ENCODE peak calls at places on chromosomes 6 and 20, in seven cellular contexts. Y is uterus; M is DMS153; O is effector CD4-positive, alpha-beta T cell; T is posterior vena cava; D is endodermal cell; J is cardiac fibroblast. E is an unnamed sample.

GRCh38 chr20:4375881-4376280 is 345.8 kb upstream of the PRND start:
- DNase-seq in Y (no peak), M (no peak), O (no peak), T (no peak), D (no peak), J (peak; percentile 5), E (no peak)

GRCh38 chr20:53786071-53786444 is 192.4 kb upstream of the ZNF217 start:
- DNase-seq in Y (no peak), M (peak; percentile 81), O (no peak), T (no peak), D (no peak), J (no peak), E (no peak)

GRCh38 chr6:46735720-46736031 is 501 bp upstream of the PLA2G7 start:
- DNase-seq in Y (no peak), M (no peak), O (no peak), T (no peak), D (no peak), J (no peak), E (no peak)

GRCh38 chr6:113385020-113385431 is 472.1 kb upstream of the MARCKS start:
- DNase-seq in Y (no peak), M (no peak), O (no peak), T (no peak), D (no peak), J (peak; percentile 68), E (no peak)

GRCh38 chr6:135657207-135657606 is 159.7 kb upstream of the AHI1 start:
- DNase-seq in Y (no peak), M (peak; percentile 82), O (no peak), T (no peak), D (no peak), J (no peak), E (no peak)

GRCh38 chr6:108252055-108252454 is 8.8 kb downstream of the SNX3 start:
- DNase-seq in Y (no peak), M (no peak), O (no peak), T (no peak), D (no peak), J (no peak), E (no peak)

GRCh38 chr6:85126448-85127178 is 323.3 kb upstream of the NT5E start:
- DNase-seq in Y (no peak), M (no peak), O (no peak), T (peak; percentile 80), D (peak; percentile 93), J (peak; percentile 67), E (no peak)

GRCh38 chr6:12924911-12925310 is 208.3 kb downstream of the PHACTR1 start:
- DNase-seq in Y (no peak), M (no peak), O (no peak), T (no peak), D (no peak), J (no peak), E (no peak)

GRCh38 chr6:140779341-140779740 is 1353.4 kb upstream of the GJE1 start:
- DNase-seq in Y (no peak), M (no peak), O (no peak), T (no peak), D (no peak), J (peak; percentile 83), E (no peak)

GRCh38 chr6:111759836-111760785 is 113.1 kb downstream of the FYN start:
- DNase-seq in Y (peak; percentile 57), M (no peak), O (peak; percentile 62), T (no peak), D (no peak), J (peak; percentile 95), E (no peak)

E was measured in esophagus squamous epithelium.